ENCODE peak calls at places on chromosomes 2 and 18, in seven cellular contexts. One of them, this sample, is unnamed.

GRCh38 chr18:43405097-43405496 is 127.8 kb upstream of the SYT4 start:
- DNase-seq in activated CD8-positive, alpha-beta memory T cell treated with anti-CD3 and anti-CD28 coated beads for 1 hour: no peak
- DNase-seq in mesothelial cell of epicardium: no peak
- DNase-seq in amniotic stem cell: no peak
- DNase-seq in T-helper 17 cell: no peak
- DNase-seq in Calu3: no peak
- DNase-seq in NCI-H510A: no peak
- DNase-seq in this sample: no peak

GRCh38 chr2:12177052-12177994 is 430.9 kb downstream of the LPIN1 start:
- DNase-seq in activated CD8-positive, alpha-beta memory T cell treated with anti-CD3 and anti-CD28 coated beads for 1 hour: no peak
- DNase-seq in mesothelial cell of epicardium: no peak
- DNase-seq in amniotic stem cell: peak
- DNase-seq in T-helper 17 cell: no peak
- DNase-seq in Calu3: peak
- DNase-seq in NCI-H510A: peak
- DNase-seq in this sample: peak

GRCh38 chr18:48055351-48055750 is 124.9 kb upstream of the SMAD2 start:
- DNase-seq in activated CD8-positive, alpha-beta memory T cell treated with anti-CD3 and anti-CD28 coated beads for 1 hour: no peak
- DNase-seq in mesothelial cell of epicardium: no peak
- DNase-seq in amniotic stem cell: no peak
- DNase-seq in T-helper 17 cell: no peak
- DNase-seq in Calu3: no peak
- DNase-seq in NCI-H510A: no peak
- DNase-seq in this sample: no peak

GRCh38 chr2:157480182-157480961 is 36.5 kb upstream of the CYTIP start:
- DNase-seq in activated CD8-positive, alpha-beta memory T cell treated with anti-CD3 and anti-CD28 coated beads for 1 hour: no peak
- DNase-seq in mesothelial cell of epicardium: no peak
- DNase-seq in amniotic stem cell: no peak
- DNase-seq in T-helper 17 cell: no peak
- DNase-seq in Calu3: no peak
- DNase-seq in NCI-H510A: no peak
- DNase-seq in this sample: no peak

GRCh38 chr18:22223263-22223960 is 54.0 kb downstream of the GATA6 start:
- DNase-seq in activated CD8-positive, alpha-beta memory T cell treated with anti-CD3 and anti-CD28 coated beads for 1 hour: no peak
- DNase-seq in mesothelial cell of epicardium: peak
- DNase-seq in amniotic stem cell: peak
- DNase-seq in T-helper 17 cell: no peak
- DNase-seq in Calu3: peak
- DNase-seq in NCI-H510A: no peak
- DNase-seq in this sample: peak

GRCh38 chr18:59070181-59070912 is 69.3 kb upstream of the SEC11C start:
- DNase-seq in activated CD8-positive, alpha-beta memory T cell treated with anti-CD3 and anti-CD28 coated beads for 1 hour: peak
- DNase-seq in mesothelial cell of epicardium: peak
- DNase-seq in amniotic stem cell: peak
- DNase-seq in T-helper 17 cell: peak
- DNase-seq in Calu3: peak
- DNase-seq in NCI-H510A: peak
- DNase-seq in this sample: peak

GRCh38 chr2:47083886-47084682 is 71.0 kb downstream of the STPG4 start:
- DNase-seq in activated CD8-positive, alpha-beta memory T cell treated with anti-CD3 and anti-CD28 coated beads for 1 hour: no peak
- DNase-seq in mesothelial cell of epicardium: no peak
- DNase-seq in amniotic stem cell: no peak
- DNase-seq in T-helper 17 cell: no peak
- DNase-seq in Calu3: no peak
- DNase-seq in NCI-H510A: no peak
- DNase-seq in this sample: no peak

GRCh38 chr2:175853110-175853509 is 149.0 kb downstream of the LNPK start:
- DNase-seq in activated CD8-positive, alpha-beta memory T cell treated with anti-CD3 and anti-CD28 coated beads for 1 hour: no peak
- DNase-seq in mesothelial cell of epicardium: no peak
- DNase-seq in amniotic stem cell: no peak
- DNase-seq in T-helper 17 cell: no peak
- DNase-seq in Calu3: no peak
- DNase-seq in NCI-H510A: no peak
- DNase-seq in this sample: peak

GRCh38 chr2:25331686-25332365 is 9.9 kb downstream of the DNMT3A start:
- DNase-seq in activated CD8-positive, alpha-beta memory T cell treated with anti-CD3 and anti-CD28 coated beads for 1 hour: no peak
- DNase-seq in mesothelial cell of epicardium: no peak
- DNase-seq in amniotic stem cell: no peak
- DNase-seq in T-helper 17 cell: no peak
- DNase-seq in Calu3: no peak
- DNase-seq in NCI-H510A: no peak
- DNase-seq in this sample: no peak

GRCh38 chr18:42274488-42275137 is 319.6 kb downstream of the PIK3C3 start:
- DNase-seq in activated CD8-positive, alpha-beta memory T cell treated with anti-CD3 and anti-CD28 coated beads for 1 hour: no peak
- DNase-seq in mesothelial cell of epicardium: no peak
- DNase-seq in amniotic stem cell: no peak
- DNase-seq in T-helper 17 cell: no peak
- DNase-seq in Calu3: no peak
- DNase-seq in NCI-H510A: no peak
- DNase-seq in this sample: peak

GRCh38 chr2:557635-558301 is 119.4 kb downstream of the TMEM18 start:
- DNase-seq in activated CD8-positive, alpha-beta memory T cell treated with anti-CD3 and anti-CD28 coated beads for 1 hour: no peak
- DNase-seq in mesothelial cell of epicardium: no peak
- DNase-seq in amniotic stem cell: no peak
- DNase-seq in T-helper 17 cell: no peak
- DNase-seq in Calu3: no peak
- DNase-seq in NCI-H510A: no peak
- DNase-seq in this sample: no peak

GRCh38 chr2:238187618-238188548 is 15.6 kb downstream of the ILKAP start:
- DNase-seq in activated CD8-positive, alpha-beta memory T cell treated with anti-CD3 and anti-CD28 coated beads for 1 hour: no peak
- DNase-seq in mesothelial cell of epicardium: no peak
- DNase-seq in amniotic stem cell: no peak
- DNase-seq in T-helper 17 cell: no peak
- DNase-seq in Calu3: no peak
- DNase-seq in NCI-H510A: no peak
- DNase-seq in this sample: no peak

GRCh38 chr2:23299796-23300195 is 85.2 kb upstream of the KLHL29 start:
- DNase-seq in activated CD8-positive, alpha-beta memory T cell treated with anti-CD3 and anti-CD28 coated beads for 1 hour: no peak
- DNase-seq in mesothelial cell of epicardium: no peak
- DNase-seq in amniotic stem cell: no peak
- DNase-seq in T-helper 17 cell: no peak
- DNase-seq in Calu3: no peak
- DNase-seq in NCI-H510A: no peak
- DNase-seq in this sample: no peak

GRCh38 chr2:80461505-80462197 is 157.1 kb upstream of the LRRTM1 start:
- DNase-seq in activated CD8-positive, alpha-beta memory T cell treated with anti-CD3 and anti-CD28 coated beads for 1 hour: no peak
- DNase-seq in mesothelial cell of epicardium: no peak
- DNase-seq in amniotic stem cell: no peak
- DNase-seq in T-helper 17 cell: no peak
- DNase-seq in Calu3: no peak
- DNase-seq in NCI-H510A: no peak
- DNase-seq in this sample: no peak

GRCh38 chr18:3584897-3585460 is 135.0 kb downstream of the TGIF1 start:
- DNase-seq in activated CD8-positive, alpha-beta memory T cell treated with anti-CD3 and anti-CD28 coated beads for 1 hour: no peak
- DNase-seq in mesothelial cell of epicardium: no peak
- DNase-seq in amniotic stem cell: no peak
- DNase-seq in T-helper 17 cell: no peak
- DNase-seq in Calu3: no peak
- DNase-seq in NCI-H510A: no peak
- DNase-seq in this sample: no peak

GRCh38 chr2:70442301-70443077 is 111.1 kb downstream of the TGFA start:
- DNase-seq in activated CD8-positive, alpha-beta memory T cell treated with anti-CD3 and anti-CD28 coated beads for 1 hour: no peak
- DNase-seq in mesothelial cell of epicardium: no peak
- DNase-seq in amniotic stem cell: no peak
- DNase-seq in T-helper 17 cell: no peak
- DNase-seq in Calu3: no peak
- DNase-seq in NCI-H510A: no peak
- DNase-seq in this sample: no peak

GRCh38 chr2:46230115-46230571 is 67.1 kb upstream of the EPAS1 start:
- DNase-seq in activated CD8-positive, alpha-beta memory T cell treated with anti-CD3 and anti-CD28 coated beads for 1 hour: no peak
- DNase-seq in mesothelial cell of epicardium: no peak
- DNase-seq in amniotic stem cell: no peak
- DNase-seq in T-helper 17 cell: no peak
- DNase-seq in Calu3: peak
- DNase-seq in NCI-H510A: no peak
- DNase-seq in this sample: no peak